ENCODE peak calls at places on chromosomes 5 and 9, in four cellular contexts. One of them, this sample, is unnamed.

GRCh38 chr5:129905467-129906176 is 1.4 kb downstream of the CHSY3 start:
- DNase-seq in HCT116: no peak
- DNase-seq in GM23248: peak
- DNase-seq in PC-3: no peak
- DNase-seq in this sample: peak

GRCh38 chr5:132195727-132196126 is 31.9 kb downstream of the P4HA2 start:
- DNase-seq in HCT116: no peak
- DNase-seq in GM23248: no peak
- DNase-seq in PC-3: no peak
- DNase-seq in this sample: no peak

GRCh38 chr5:131212471-131213021 is 41.8 kb downstream of the LYRM7 start:
- DNase-seq in HCT116: no peak
- DNase-seq in GM23248: no peak
- DNase-seq in PC-3: no peak
- DNase-seq in this sample: no peak

GRCh38 chr9:105833271-105833975 is 139.1 kb downstream of the TMEM38B start:
- DNase-seq in HCT116: no peak
- DNase-seq in GM23248: no peak
- DNase-seq in PC-3: peak
- DNase-seq in this sample: no peak

GRCh38 chr5:172571892-172572291 is 69.2 kb upstream of the NEURL1B start:
- DNase-seq in HCT116: no peak
- DNase-seq in GM23248: no peak
- DNase-seq in PC-3: no peak
- DNase-seq in this sample: no peak

GRCh38 chr9:101480386-101480785 is 44.8 kb upstream of the ALDOB start:
- DNase-seq in HCT116: no peak
- DNase-seq in GM23248: no peak
- DNase-seq in PC-3: peak
- DNase-seq in this sample: no peak

GRCh38 chr5:141757402-141757801 is 75.4 kb upstream of the ARAP3 start:
- DNase-seq in HCT116: peak
- DNase-seq in GM23248: peak
- DNase-seq in PC-3: peak
- DNase-seq in this sample: peak

GRCh38 chr9:12502520-12502919 is 190.7 kb upstream of the TYRP1 start:
- DNase-seq in HCT116: no peak
- DNase-seq in GM23248: no peak
- DNase-seq in PC-3: no peak
- DNase-seq in this sample: no peak

GRCh38 chr9:79465171-79465570 is 106.6 kb upstream of the TLE4 start:
- DNase-seq in HCT116: no peak
- DNase-seq in GM23248: no peak
- DNase-seq in PC-3: no peak
- DNase-seq in this sample: no peak

GRCh38 chr9:14415947-14416346 is 102.0 kb upstream of the NFIB start:
- DNase-seq in HCT116: no peak
- DNase-seq in GM23248: peak
- DNase-seq in PC-3: peak
- DNase-seq in this sample: no peak

GRCh38 chr9:14511452-14511851 is 181.8 kb downstream of the ZDHHC21 start:
- DNase-seq in HCT116: no peak
- DNase-seq in GM23248: peak
- DNase-seq in PC-3: peak
- DNase-seq in this sample: no peak

GRCh38 chr5:38381361-38381760 is 123.0 kb downstream of the EGFLAM start:
- DNase-seq in HCT116: no peak
- DNase-seq in GM23248: peak
- DNase-seq in PC-3: no peak
- DNase-seq in this sample: no peak

GRCh38 chr5:116573617-116574431 is 799 bp downstream of the SEMA6A start:
- DNase-seq in HCT116: no peak
- DNase-seq in GM23248: peak
- DNase-seq in PC-3: no peak
- DNase-seq in this sample: no peak

GRCh38 chr5:113250341-113250953 is 184.3 kb downstream of the TSSK1B start:
- DNase-seq in HCT116: no peak
- DNase-seq in GM23248: peak
- DNase-seq in PC-3: no peak
- DNase-seq in this sample: no peak

GRCh38 chr9:91037511-91038482 is 236.2 kb downstream of the SYK start:
- DNase-seq in HCT116: peak
- DNase-seq in GM23248: peak
- DNase-seq in PC-3: peak
- DNase-seq in this sample: no peak

GRCh38 chr5:140133514-140134167 is 7.9 kb downstream of the IGIP start:
- DNase-seq in HCT116: no peak
- DNase-seq in GM23248: no peak
- DNase-seq in PC-3: no peak
- DNase-seq in this sample: no peak

GRCh38 chr5:28328691-28329090 is 1290.3 kb upstream of the CDH9 start:
- DNase-seq in HCT116: no peak
- DNase-seq in GM23248: no peak
- DNase-seq in PC-3: no peak
- DNase-seq in this sample: no peak

GRCh38 chr9:128707446-128707845 is 5.1 kb downstream of the PKN3 start:
- DNase-seq in HCT116: no peak
- DNase-seq in GM23248: no peak
- DNase-seq in PC-3: no peak
- DNase-seq in this sample: no peak

GRCh38 chr5:127280494-127281220 is 9.9 kb upstream of the MEGF10 start:
- DNase-seq in HCT116: no peak
- DNase-seq in GM23248: no peak
- DNase-seq in PC-3: peak
- DNase-seq in this sample: peak

GRCh38 chr5:107670927-107671741 is at the start of gene EFNA5:
- DNase-seq in HCT116: peak
- DNase-seq in GM23248: peak
- DNase-seq in PC-3: peak
- DNase-seq in this sample: peak

GRCh38 chr5:153900703-153901395 is 137.9 kb downstream of the FAM114A2 start:
- DNase-seq in HCT116: no peak
- DNase-seq in GM23248: peak
- DNase-seq in PC-3: peak
- DNase-seq in this sample: no peak

GRCh38 chr5:124952079-124952478 is 205.6 kb upstream of the ZNF608 start:
- DNase-seq in HCT116: no peak
- DNase-seq in GM23248: no peak
- DNase-seq in PC-3: no peak
- DNase-seq in this sample: no peak

GRCh38 chr5:134432174-134432573 is 20.5 kb upstream of the CDKN2AIPNL start:
- DNase-seq in HCT116: no peak
- DNase-seq in GM23248: no peak
- DNase-seq in PC-3: no peak
- DNase-seq in this sample: no peak

GRCh38 chr9:3191715-3192114 is 334.1 kb downstream of the RFX3 start:
- DNase-seq in HCT116: no peak
- DNase-seq in GM23248: no peak
- DNase-seq in PC-3: no peak
- DNase-seq in this sample: no peak

GRCh38 chr5:6749026-6749716 is 35.9 kb downstream of the TENT4A start:
- DNase-seq in HCT116: no peak
- DNase-seq in GM23248: no peak
- DNase-seq in PC-3: no peak
- DNase-seq in this sample: no peak

GRCh38 chr5:156913719-156914370 is 49.2 kb downstream of the TIMD4 start:
- DNase-seq in HCT116: no peak
- DNase-seq in GM23248: no peak
- DNase-seq in PC-3: no peak
- DNase-seq in this sample: peak

GRCh38 chr9:114894801-114895433 is 35.5 kb downstream of the TNFSF8 start:
- DNase-seq in HCT116: no peak
- DNase-seq in GM23248: peak
- DNase-seq in PC-3: peak
- DNase-seq in this sample: peak

GRCh38 chr5:59564895-59565294 is 328.6 kb downstream of the PDE4D start:
- DNase-seq in HCT116: no peak
- DNase-seq in GM23248: no peak
- DNase-seq in PC-3: no peak
- DNase-seq in this sample: no peak
- TF ChIP-seq EZH2phosphoT487 in HCT116: no peak
- TF ChIP-seq EZH2phosphoT487 in GM23248: no peak
- TF ChIP-seq EZH2phosphoT487 in PC-3: no peak
- TF ChIP-seq EZH2phosphoT487 in this sample: no peak

DNA sequence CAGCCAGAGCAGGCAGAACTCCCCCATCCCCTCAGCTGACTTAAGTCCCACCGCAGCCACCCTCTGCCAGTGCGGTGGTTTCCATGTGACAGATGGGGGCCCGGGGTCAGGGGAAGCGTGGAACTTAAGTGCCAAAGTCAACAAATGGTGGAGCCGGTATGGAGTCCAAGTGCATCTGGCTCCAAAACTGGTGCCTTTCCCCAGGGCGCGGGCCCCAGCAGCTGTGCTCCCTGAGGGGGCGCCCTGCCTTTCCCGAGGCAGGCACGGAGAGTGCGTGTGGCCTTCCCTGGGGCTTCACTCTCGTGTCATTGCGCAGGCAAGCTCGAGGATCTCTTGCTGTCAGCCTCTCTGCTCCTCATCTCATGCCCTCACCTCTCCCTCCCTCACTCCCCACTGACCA is 33.8 kb downstream of the SLC46A2 start:
- DNase-seq in HCT116: no peak
- DNase-seq in GM23248: no peak
- DNase-seq in PC-3: no peak
- DNase-seq in this sample: peak
- TF ChIP-seq EZH2phosphoT487 in HCT116: no peak
- TF ChIP-seq EZH2phosphoT487 in GM23248: no peak
- TF ChIP-seq EZH2phosphoT487 in PC-3: no peak
- TF ChIP-seq EZH2phosphoT487 in this sample: no peak

GRCh38 chr5:143010335-143010734 is 240.2 kb downstream of the ARHGAP26 start:
- DNase-seq in HCT116: no peak
- DNase-seq in GM23248: peak
- DNase-seq in PC-3: no peak
- DNase-seq in this sample: no peak

GRCh38 chr5:143014017-143014651 is 244.0 kb downstream of the ARHGAP26 start:
- DNase-seq in HCT116: no peak
- DNase-seq in GM23248: peak
- DNase-seq in PC-3: peak
- DNase-seq in this sample: peak

GRCh38 chr5:143008809-143009521 is 238.8 kb downstream of the ARHGAP26 start:
- DNase-seq in HCT116: peak
- DNase-seq in GM23248: peak
- DNase-seq in PC-3: peak
- DNase-seq in this sample: no peak

GRCh38 chr5:143013176-143013575 is 243.0 kb downstream of the ARHGAP26 start:
- DNase-seq in HCT116: no peak
- DNase-seq in GM23248: no peak
- DNase-seq in PC-3: no peak
- DNase-seq in this sample: no peak

GRCh38 chr5:143011621-143012020 is 241.4 kb downstream of the ARHGAP26 start:
- DNase-seq in HCT116: no peak
- DNase-seq in GM23248: peak
- DNase-seq in PC-3: no peak
- DNase-seq in this sample: no peak
- TF ChIP-seq EZH2phosphoT487 in HCT116: no peak
- TF ChIP-seq EZH2phosphoT487 in GM23248: no peak
- TF ChIP-seq EZH2phosphoT487 in PC-3: no peak
- TF ChIP-seq EZH2phosphoT487 in this sample: no peak

DNA sequence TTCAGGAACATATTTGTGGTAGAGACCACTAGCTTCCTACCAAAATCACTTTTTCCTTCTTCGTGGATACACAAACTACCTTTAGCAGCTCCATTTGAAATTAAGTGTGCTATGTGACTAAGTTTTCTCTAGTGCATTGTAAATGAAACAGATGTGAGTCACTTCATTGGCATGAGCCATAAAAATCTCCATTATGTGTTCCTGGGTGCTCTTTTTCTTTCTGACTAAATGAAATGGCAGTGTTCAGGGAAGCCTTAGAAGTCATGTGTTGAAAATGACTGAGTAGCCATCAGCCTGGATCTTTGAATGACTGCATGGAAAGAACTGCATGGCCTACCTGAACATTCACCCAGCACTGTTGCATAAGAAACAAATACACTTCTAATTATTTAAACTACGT is 107.9 kb downstream of the NDUFAF2 start:
- DNase-seq in HCT116: peak
- DNase-seq in GM23248: peak
- DNase-seq in PC-3: peak
- DNase-seq in this sample: no peak
- TF ChIP-seq EZH2phosphoT487 in HCT116: no peak
- TF ChIP-seq EZH2phosphoT487 in GM23248: no peak
- TF ChIP-seq EZH2phosphoT487 in PC-3: no peak
- TF ChIP-seq EZH2phosphoT487 in this sample: no peak

GRCh38 chr5:95347516-95348140 is 43.5 kb upstream of the FAM81B start:
- DNase-seq in HCT116: no peak
- DNase-seq in GM23248: no peak
- DNase-seq in PC-3: no peak
- DNase-seq in this sample: no peak
- TF ChIP-seq EZH2phosphoT487 in HCT116: no peak
- TF ChIP-seq EZH2phosphoT487 in GM23248: no peak
- TF ChIP-seq EZH2phosphoT487 in PC-3: no peak
- TF ChIP-seq EZH2phosphoT487 in this sample: no peak

GRCh38 chr5:159402328-159402727 is 72.0 kb upstream of the IL12B start:
- DNase-seq in HCT116: no peak
- DNase-seq in GM23248: no peak
- DNase-seq in PC-3: no peak
- DNase-seq in this sample: no peak
- TF ChIP-seq EZH2phosphoT487 in HCT116: no peak
- TF ChIP-seq EZH2phosphoT487 in GM23248: no peak
- TF ChIP-seq EZH2phosphoT487 in PC-3: no peak
- TF ChIP-seq EZH2phosphoT487 in this sample: no peak

This sample was measured in GM23338.